ENCODE peak calls at places on chromosomes 7 and 10, in nine cellular contexts. X is suprapubic skin; W is lower lobe of right lung; M is esophagus squamous epithelium; U is psoas muscle; A is upper lobe of right lung; R is left lung; Z is CD4-positive, CD25-positive, alpha-beta regulatory T cell; K is IMR-90. O is an unnamed sample. For H3K4me1, the result is how much of the 10 kb centered on the place peaks cover.

GRCh38 chr7:142508251-142508650 is 241.0 kb upstream of the PRSS1 start:
- DNase-seq in X (no peak), W (no peak), M (no peak), U (no peak), A (no peak), R (no peak), Z (peak), K (no peak), O (no peak)

GRCh38 chr10:75408512-75408881 is 6.9 kb upstream of the ZNF503 start:
- DNase-seq in X (no peak), W (no peak), M (no peak), U (no peak), A (peak), R (no peak), Z (no peak), K (no peak), O (no peak)

GRCh38 chr10:123266981-123267380 is 112.8 kb downstream of the BUB3 start:
- DNase-seq in X (no peak), W (no peak), M (no peak), U (no peak), A (no peak), R (no peak), Z (no peak), K (peak), O (no peak)

GRCh38 chr7:2587134-2587533 is 28.4 kb downstream of the IQCE start:
- DNase-seq in X (no peak), W (no peak), M (no peak), U (no peak), A (no peak), R (peak), Z (no peak), K (no peak), O (no peak)

GRCh38 chr7:104851268-104851667 is 162.7 kb upstream of the KMT2E start:
- DNase-seq in X (no peak), W (no peak), M (no peak), U (no peak), A (no peak), R (no peak), Z (no peak), K (no peak), O (no peak)

GRCh38 chr7:28813238-28813962 is 144.7 kb downstream of the TRIL start:
- DNase-seq in X (no peak), W (no peak), M (no peak), U (peak), A (no peak), R (no peak), Z (no peak), K (no peak), O (no peak)

GRCh38 chr7:7183833-7184463 is 1.6 kb downstream of the C1GALT1 start:
- DNase-seq in X (no peak), W (no peak), M (no peak), U (no peak), A (no peak), R (no peak), Z (no peak), K (no peak), O (no peak)

GRCh38 chr10:79454259-79454658 is 8.8 kb upstream of the ZCCHC24 start:
- DNase-seq in X (no peak), W (no peak), M (no peak), U (no peak), A (no peak), R (no peak), Z (no peak), K (peak), O (no peak)

GRCh38 chr10:121788717-121789116 is 139.1 kb downstream of the ATE1 start:
- DNase-seq in X (no peak), W (no peak), M (no peak), U (no peak), A (no peak), R (no peak), Z (no peak), K (no peak), O (no peak)

GRCh38 chr7:132575336-132575986 is 809 bp downstream of the PLXNA4 start:
- DNase-seq in X (no peak), W (no peak), M (no peak), U (peak), A (no peak), R (peak), Z (no peak), K (peak), O (no peak)

GRCh38 chr10:100509241-100509640 is 10.4 kb downstream of the SEC31B start:
- DNase-seq in X (no peak), W (no peak), M (no peak), U (no peak), A (no peak), R (no peak), Z (peak), K (no peak), O (no peak)
- H3K4me1 ChIP-seq in X (under half), W (under half), M (under half), U (under half), A (under half), R (under half), Z (half or more), K (under half), O (under half)

GRCh38 chr7:157409753-157410727 is 73.2 kb downstream of the DNAJB6 start:
- DNase-seq in X (no peak), W (peak), M (no peak), U (peak), A (peak), R (peak), Z (no peak), K (no peak), O (peak)

GRCh38 chr7:157408258-157409101 is 71.7 kb downstream of the DNAJB6 start:
- DNase-seq in X (no peak), W (no peak), M (no peak), U (no peak), A (peak), R (peak), Z (no peak), K (no peak), O (no peak)

GRCh38 chr7:157410831-157411556 is 74.2 kb downstream of the DNAJB6 start:
- DNase-seq in X (no peak), W (peak), M (no peak), U (peak), A (no peak), R (no peak), Z (no peak), K (no peak), O (peak)

GRCh38 chr7:157407512-157408257 is 70.9 kb downstream of the DNAJB6 start:
- DNase-seq in X (peak), W (no peak), M (no peak), U (no peak), A (peak), R (peak), Z (no peak), K (no peak), O (no peak)

DNA sequence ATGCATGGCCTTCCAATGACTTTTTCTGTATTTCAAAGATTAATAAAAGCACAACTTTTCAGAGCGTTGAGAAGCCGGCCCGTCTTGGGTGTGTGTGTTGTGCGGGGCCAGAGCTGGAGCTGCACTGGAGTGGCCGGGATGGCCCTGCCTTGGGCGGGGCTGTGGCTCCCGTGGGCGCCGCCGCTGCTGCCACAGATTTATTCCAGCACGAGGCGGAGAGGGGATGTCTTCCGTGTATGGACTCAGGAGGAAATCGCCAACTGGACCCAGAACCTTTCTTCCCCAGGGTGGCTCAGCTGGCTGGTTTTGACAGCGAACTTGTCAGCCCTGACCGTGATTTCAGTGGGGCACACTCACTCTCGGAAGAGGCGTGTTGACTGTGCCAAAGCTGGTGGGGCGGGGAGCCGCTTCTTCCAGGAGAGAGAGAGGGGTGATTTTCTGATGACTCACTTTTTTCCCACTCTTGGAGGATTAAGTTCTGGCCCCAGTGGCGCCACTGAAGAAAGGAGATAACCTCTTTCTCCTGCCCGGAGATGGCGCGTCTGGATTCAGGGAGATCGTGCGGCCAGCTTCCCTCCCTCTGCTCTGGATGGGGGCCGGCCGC is 72.4 kb downstream of the DNAJB6 start:
- DNase-seq in X (no peak), W (no peak), M (no peak), U (no peak), A (no peak), R (peak), Z (no peak), K (no peak), O (peak)
- H3K27ac ChIP-seq in X (no peak), W (no peak), M (no peak), U (no peak), A (no peak), R (no peak), Z (no peak), K (no peak), O (no peak)

GRCh38 chr10:17064435-17064834 is 65.2 kb downstream of the CUBN start:
- DNase-seq in X (no peak), W (no peak), M (no peak), U (no peak), A (no peak), R (no peak), Z (no peak), K (peak), O (no peak)

GRCh38 chr10:17061418-17061817 is 68.2 kb downstream of the CUBN start:
- DNase-seq in X (no peak), W (no peak), M (no peak), U (no peak), A (no peak), R (no peak), Z (no peak), K (peak), O (no peak)

GRCh38 chr10:17065273-17065672 is 64.3 kb downstream of the CUBN start:
- DNase-seq in X (no peak), W (no peak), M (no peak), U (no peak), A (no peak), R (no peak), Z (no peak), K (no peak), O (no peak)

GRCh38 chr10:17062009-17062408 is 67.6 kb downstream of the CUBN start:
- DNase-seq in X (no peak), W (no peak), M (no peak), U (no peak), A (no peak), R (no peak), Z (no peak), K (peak), O (no peak)

DNA sequence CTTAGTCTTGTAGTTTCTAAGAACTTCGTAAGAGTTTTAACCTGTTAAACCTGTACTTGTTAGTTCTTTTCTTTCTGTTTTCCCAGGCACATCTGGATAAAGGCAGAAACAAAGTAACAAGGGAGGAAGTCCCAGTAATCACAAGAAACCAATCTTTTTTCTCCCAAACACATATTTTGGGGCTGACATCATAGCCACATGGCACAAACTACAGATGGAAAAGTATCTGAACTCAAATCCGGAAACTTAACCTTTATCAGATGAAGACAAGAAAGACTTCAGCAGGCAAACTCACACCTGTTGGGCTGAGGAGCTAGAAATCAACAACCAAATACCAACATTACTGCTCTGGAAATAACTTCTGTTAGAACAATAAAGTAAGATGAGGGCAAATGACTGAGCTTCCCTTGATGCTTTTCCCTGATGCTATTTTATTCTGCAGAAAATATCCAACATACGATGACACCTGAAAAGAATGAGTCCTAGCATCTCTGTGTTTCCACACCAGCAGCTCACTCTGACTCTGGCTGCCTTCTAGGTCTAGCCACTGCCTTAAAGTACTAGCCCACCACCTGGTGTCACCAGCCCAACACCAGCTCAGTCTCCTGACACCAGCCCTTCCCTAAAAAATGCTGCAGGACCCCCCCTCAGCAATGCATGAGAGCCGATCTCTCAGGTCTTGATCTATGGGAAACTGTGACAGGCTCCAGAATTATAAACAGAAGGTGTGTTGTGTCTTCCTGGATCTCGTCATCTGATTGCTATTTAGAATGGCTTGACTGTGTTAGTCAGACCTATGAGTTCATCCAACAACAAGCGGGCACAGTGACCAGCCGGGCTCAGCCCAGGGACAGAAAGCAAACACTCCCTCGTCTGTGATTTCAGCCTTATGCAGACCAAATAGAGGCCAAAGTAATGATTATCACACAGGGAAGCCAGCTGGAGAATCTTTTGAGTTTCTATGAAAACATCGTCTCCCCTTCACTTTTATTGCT is 66.8 kb downstream of the CUBN start:
- DNase-seq in X (peak), W (no peak), M (no peak), U (peak), A (no peak), R (no peak), Z (no peak), K (peak), O (peak)
- H3K4me1 ChIP-seq in X (under half), W (under half), M (under half), U (under half), A (under half), R (under half), Z (under half), K (under half), O (under half)

DNA sequence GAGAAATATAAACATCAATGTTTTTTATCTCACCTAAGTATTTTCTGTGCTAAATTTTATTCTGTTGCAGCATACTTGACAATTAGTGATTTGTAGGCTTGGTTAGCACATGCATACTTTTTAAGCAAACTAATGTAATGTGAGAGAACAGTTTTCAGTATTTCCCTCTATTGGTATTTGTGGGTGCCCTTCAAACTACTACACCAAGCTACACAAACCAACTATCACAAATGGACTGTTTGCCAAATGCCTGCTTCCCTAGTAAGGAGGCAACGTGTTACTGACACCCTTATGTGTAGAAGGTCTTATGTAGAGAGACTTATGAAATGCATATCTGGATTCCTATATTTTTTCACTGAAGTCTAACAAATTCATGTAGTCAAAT is 98.4 kb upstream of the FZD1 start:
- DNase-seq in X (no peak), W (no peak), M (no peak), U (no peak), A (no peak), R (no peak), Z (no peak), K (peak), O (no peak)
- H3K27ac ChIP-seq in X (no peak), W (no peak), M (no peak), U (no peak), A (no peak), R (peak), Z (no peak), K (peak), O (peak)

DNA sequence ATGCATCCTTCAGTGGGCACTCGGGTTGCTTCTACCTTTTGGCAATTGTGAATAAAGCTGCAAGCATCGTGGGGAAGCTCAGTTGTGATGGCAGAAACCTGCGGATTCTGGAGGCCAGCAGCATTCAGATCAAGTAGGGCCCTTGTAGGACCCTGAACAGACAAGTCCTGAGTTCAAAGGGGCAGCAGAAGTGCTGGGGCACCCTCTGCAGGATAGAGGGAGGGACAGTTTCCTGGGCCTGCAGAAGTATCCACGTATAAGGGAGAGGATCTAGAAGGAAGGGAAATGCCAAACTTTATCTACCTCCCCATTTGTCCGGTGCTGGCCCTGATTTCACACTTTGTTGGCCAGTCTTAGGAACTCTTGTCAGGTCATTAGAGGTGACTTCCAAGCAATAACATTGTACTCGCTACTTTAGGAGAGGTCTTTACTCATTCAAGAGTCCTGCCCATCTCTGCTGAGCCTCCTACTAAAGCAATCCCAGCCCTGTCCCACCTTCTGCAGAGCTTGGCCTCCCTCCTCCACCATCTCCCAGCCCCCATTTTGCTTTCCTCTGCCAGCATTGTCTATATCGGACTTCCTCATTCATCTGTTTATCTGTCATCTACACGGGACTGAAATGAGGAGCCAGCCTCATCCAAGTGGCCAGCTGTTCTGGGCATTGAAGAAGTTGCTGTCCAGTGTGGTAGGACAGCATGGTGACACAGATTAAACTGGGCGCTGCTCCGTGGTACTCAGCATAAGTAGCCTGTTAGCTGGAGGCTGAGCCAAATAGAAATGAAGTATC is 26.6 kb upstream of the R3HCC1L start:
- DNase-seq in X (no peak), W (no peak), M (no peak), U (no peak), A (no peak), R (no peak), Z (no peak), K (no peak), O (no peak)
- H3K4me1 ChIP-seq in X (under half), W (under half), M (under half), U (under half), A (under half), R (under half), Z (under half), K (under half), O (under half)

GRCh38 chr10:60236869-60237524 is 152.7 kb downstream of the ANK3 start:
- DNase-seq in X (no peak), W (peak), M (peak), U (peak), A (peak), R (no peak), Z (no peak), K (no peak), O (no peak)
- H3K27ac ChIP-seq in X (no peak), W (peak), M (no peak), U (no peak), A (peak), R (no peak), Z (no peak), K (no peak), O (no peak)